ENCODE peak calls at places on chromosomes 2 and 18, in ten cellular contexts. N is neuronal stem cell; C is GM23338; P is HCT116; E is Caco-2; M is neural progenitor cell; L is H1; T is sigmoid colon; F is naive thymus-derived CD4-positive, alpha-beta T cell; B is mesenchymal stem cell. J is an unnamed sample.
A peak's percentile ranks its signal among the peaks of the same experiment; 100 is the strongest.

GRCh38 chr2:202932425-202933138 is 20.5 kb downstream of the CARF start:
- DNase-seq in N (no peak), C (no peak), P (no peak), E (no peak), M (no peak), L (no peak), T (no peak), F (no peak), B (peak; percentile 37), J (no peak)

GRCh38 chr18:77055429-77056310 is 76.9 kb downstream of the MBP start:
- DNase-seq in N (no peak), C (no peak), P (no peak), E (no peak), M (no peak), L (no peak), T (no peak), F (no peak), B (peak; percentile 56), J (no peak)

GRCh38 chr2:75621228-75621627 is 25.4 kb upstream of the MRPL19 start:
- DNase-seq in N (no peak), C (no peak), P (no peak), E (no peak), M (no peak), L (no peak), T (no peak), F (no peak), B (no peak), J (no peak)

GRCh38 chr2:232458051-232458660 is 2.2 kb downstream of the ALPI start:
- DNase-seq in N (no peak), C (no peak), P (no peak), E (no peak), M (no peak), L (no peak), T (peak; percentile 57), F (no peak), B (no peak), J (no peak)

GRCh38 chr2:9813312-9814128 is 29.8 kb upstream of the TAF1B start:
- DNase-seq in N (peak; percentile 73), C (peak; percentile 92), P (no peak), E (peak; percentile 66), M (peak; percentile 92), L (peak; percentile 95), T (peak; percentile 87), F (peak; percentile 64), B (peak; percentile 63), J (peak; percentile 55)

GRCh38 chr2:109531221-109531620 is 82.5 kb downstream of the SEPTIN10 start:
- DNase-seq in N (no peak), C (no peak), P (no peak), E (no peak), M (no peak), L (no peak), T (no peak), F (no peak), B (no peak), J (no peak)

GRCh38 chr2:40095003-40095402 is 315.9 kb upstream of the THUMPD2 start:
- DNase-seq in N (no peak), C (no peak), P (no peak), E (no peak), M (no peak), L (no peak), T (no peak), F (no peak), B (peak; percentile 73), J (no peak)

GRCh38 chr2:12619975-12620374 is 96.8 kb upstream of the TRIB2 start:
- DNase-seq in N (no peak), C (no peak), P (no peak), E (no peak), M (no peak), L (no peak), T (no peak), F (no peak), B (peak; percentile 75), J (no peak)

GRCh38 chr2:69122271-69122670 is 109.3 kb downstream of the ANTXR1 start:
- DNase-seq in N (no peak), C (no peak), P (no peak), E (no peak), M (no peak), L (no peak), T (no peak), F (no peak), B (peak; percentile 87), J (no peak)

GRCh38 chr18:61975526-61976326 is 82.9 kb upstream of the RNF152 start:
- DNase-seq in N (no peak), C (no peak), P (no peak), E (no peak), M (no peak), L (no peak), T (no peak), F (peak; percentile 74), B (no peak), J (no peak)

GRCh38 chr2:66024396-66024795 is 410.5 kb upstream of the MEIS1 start:
- DNase-seq in N (no peak), C (peak; percentile 49), P (no peak), E (peak; percentile 40), M (peak; percentile 30), L (no peak), T (no peak), F (no peak), B (no peak), J (no peak)

GRCh38 chr2:141554810-141555209 is 576.0 kb downstream of the LRP1B start:
- DNase-seq in N (peak; percentile 29), C (peak; percentile 68), P (peak; percentile 34), E (peak; percentile 32), M (peak; percentile 63), L (no peak), T (no peak), F (no peak), B (peak; percentile 74), J (no peak)

GRCh38 chr2:113105047-113105446 is 22.4 kb upstream of the IL1RN start:
- DNase-seq in N (no peak), C (no peak), P (no peak), E (no peak), M (no peak), L (no peak), T (no peak), F (no peak), B (peak; percentile 27), J (no peak)

GRCh38 chr2:26847663-26848335 is at the start of gene DPYSL5:
- DNase-seq in N (peak; percentile 97), C (peak; percentile 94), P (peak; percentile 10), E (peak; percentile 55), M (peak; percentile 98), L (peak; percentile 91), T (no peak), F (peak; percentile 7), B (no peak), J (no peak)

GRCh38 chr18:37483221-37483971 is 82.2 kb downstream of the CELF4 start:
- DNase-seq in N (peak; percentile 69), C (peak; percentile 86), P (no peak), E (no peak), M (peak; percentile 81), L (no peak), T (no peak), F (no peak), B (peak; percentile 42), J (no peak)

GRCh38 chr2:80489718-80490117 is 185.2 kb upstream of the LRRTM1 start:
- DNase-seq in N (no peak), C (no peak), P (no peak), E (no peak), M (no peak), L (no peak), T (no peak), F (no peak), B (peak; percentile 39), J (no peak)

DNA sequence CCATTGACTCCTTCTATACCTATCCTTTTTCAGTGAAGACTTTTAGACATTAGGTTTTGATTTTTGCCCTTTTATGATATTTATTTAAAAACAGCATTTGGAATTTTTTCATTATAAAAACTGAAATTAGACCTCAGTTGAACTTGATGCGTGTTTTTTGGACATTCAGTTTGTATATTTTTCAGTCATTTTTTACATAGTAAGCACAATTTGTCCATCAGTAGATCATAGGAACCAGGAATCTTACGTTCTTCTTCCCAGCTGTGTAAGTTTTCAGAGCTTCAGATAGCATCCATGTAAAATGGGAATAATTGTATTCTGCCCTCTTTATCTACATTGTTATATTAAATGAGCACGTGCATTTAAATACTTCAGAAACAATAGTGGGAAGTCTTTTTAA is 109.1 kb downstream of the WDSUB1 start:
- DNase-seq in N (no peak), C (no peak), P (no peak), E (no peak), M (no peak), L (no peak), T (no peak), F (no peak), B (no peak), J (no peak)
- H3K36me3 ChIP-seq in N (peaks cover 2% of the 10 kb centered on the region), C (no peaks in the 10 kb centered on the region), P (peaks cover 4% of the 10 kb centered on the region), E (no peaks in the 10 kb centered on the region), M (no peaks in the 10 kb centered on the region), L (no peaks in the 10 kb centered on the region), T (peaks cover 10% of the 10 kb centered on the region), F (no peaks in the 10 kb centered on the region), B (peaks cover 19% of the 10 kb centered on the region), J (peaks cover 12% of the 10 kb centered on the region)

GRCh38 chr2:84450288-84451227 is 8.5 kb downstream of the SUCLG1 start:
- DNase-seq in N (no peak), C (no peak), P (no peak), E (no peak), M (no peak), L (no peak), T (no peak), F (no peak), B (no peak), J (no peak)
- H3K36me3 ChIP-seq in N (no peaks in the 10 kb centered on the region), C (no peaks in the 10 kb centered on the region), P (peaks cover 4% of the 10 kb centered on the region), E (peaks cover 3% of the 10 kb centered on the region), M (peaks cover 4% of the 10 kb centered on the region), L (no peaks in the 10 kb centered on the region), T (no peaks in the 10 kb centered on the region), F (no peaks in the 10 kb centered on the region), B (peaks cover 26% of the 10 kb centered on the region), J (no peaks in the 10 kb centered on the region)

DNA sequence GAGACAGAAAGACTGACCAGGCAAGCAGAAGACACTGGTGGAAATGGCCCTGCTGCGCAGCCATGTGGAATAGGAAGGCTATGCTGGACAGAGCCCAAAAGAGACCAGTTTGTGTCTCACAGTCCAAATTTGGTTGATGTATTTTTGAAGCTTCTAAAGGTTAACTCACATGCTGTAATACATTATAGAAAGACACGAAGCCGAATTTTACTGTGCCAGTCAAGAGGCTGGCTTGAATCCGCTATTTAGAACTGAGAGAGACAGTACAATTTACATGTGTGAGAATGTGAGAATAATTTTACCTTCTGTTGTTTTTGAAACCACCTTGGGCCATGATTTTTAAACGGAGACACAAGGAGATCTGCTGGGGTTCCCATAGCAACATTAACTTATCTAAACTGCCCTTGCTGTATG is 113.6 kb downstream of the METTL8 start:
- DNase-seq in N (no peak), C (no peak), P (no peak), E (no peak), M (no peak), L (peak; percentile 35), T (no peak), F (no peak), B (no peak), J (no peak)
- H3K36me3 ChIP-seq in N (no peaks in the 10 kb centered on the region), C (no peaks in the 10 kb centered on the region), P (no peaks in the 10 kb centered on the region), E (no peaks in the 10 kb centered on the region), M (no peaks in the 10 kb centered on the region), L (peaks cover 2% of the 10 kb centered on the region), T (no peaks in the 10 kb centered on the region), F (no peaks in the 10 kb centered on the region), B (peaks cover 32% of the 10 kb centered on the region), J (no peaks in the 10 kb centered on the region)

DNA sequence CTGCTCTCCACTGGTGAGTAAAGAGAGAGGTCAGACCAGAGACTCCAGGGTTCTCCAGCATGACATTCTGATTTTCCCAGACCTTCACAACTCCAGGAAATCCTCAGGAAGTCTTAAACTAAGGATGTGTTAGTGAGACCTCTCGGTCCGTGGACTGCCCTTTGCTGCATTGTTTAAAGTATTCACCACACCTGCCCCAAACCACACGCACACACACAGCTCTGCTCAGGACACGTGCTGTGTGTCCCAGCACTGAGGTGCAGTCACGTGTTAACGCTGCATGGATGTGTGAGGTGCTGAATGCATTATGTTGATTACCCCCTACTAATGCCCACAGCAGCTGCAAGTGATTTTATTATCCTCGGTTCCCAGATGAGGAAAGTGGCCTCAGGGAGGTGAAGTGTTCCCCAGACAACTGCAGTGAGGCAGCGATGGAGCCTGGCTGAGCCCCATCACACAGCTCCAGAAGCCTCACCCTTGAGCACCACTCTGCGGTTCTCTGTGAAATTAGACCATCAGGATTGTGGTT is 68.4 kb downstream of the TRAPPC12 start:
- DNase-seq in N (no peak), C (no peak), P (no peak), E (no peak), M (no peak), L (peak; percentile 27), T (no peak), F (no peak), B (no peak), J (peak; percentile 24)
- H3K36me3 ChIP-seq in N (peaks cover 18% of the 10 kb centered on the region), C (peaks cover 5% of the 10 kb centered on the region), P (no peaks in the 10 kb centered on the region), E (peaks cover 6% of the 10 kb centered on the region), M (no peaks in the 10 kb centered on the region), L (peaks cover 8% of the 10 kb centered on the region), T (peaks cover 4% of the 10 kb centered on the region), F (no peaks in the 10 kb centered on the region), B (peaks cover 68% of the 10 kb centered on the region), J (peaks cover 36% of the 10 kb centered on the region)

J was measured in lung.